ENCODE peak calls at places on chromosomes 1 and 21, in six cellular contexts. One of them, this sample, is unnamed.

GRCh38 chr1:36384542-36385409 is 948 bp downstream of the STK40 start:
- DNase-seq in epithelial cell of esophagus: peak
- DNase-seq in WTC11: peak
- DNase-seq in AG09319: no peak
- DNase-seq in left ventricle myocardium inferior: peak
- DNase-seq in heart left ventricle: peak
- DNase-seq in this sample: peak

GRCh38 chr21:42684109-42684916 is 30.9 kb downstream of the PDE9A start:
- DNase-seq in epithelial cell of esophagus: peak
- DNase-seq in WTC11: no peak
- DNase-seq in AG09319: no peak
- DNase-seq in left ventricle myocardium inferior: no peak
- DNase-seq in heart left ventricle: no peak
- DNase-seq in this sample: no peak

GRCh38 chr1:30757196-30757949 is at the start of gene LAPTM5:
- DNase-seq in epithelial cell of esophagus: no peak
- DNase-seq in WTC11: no peak
- DNase-seq in AG09319: no peak
- DNase-seq in left ventricle myocardium inferior: peak
- DNase-seq in heart left ventricle: peak
- DNase-seq in this sample: peak

GRCh38 chr1:234326493-234327366 is 46.5 kb upstream of the COA6 start:
- DNase-seq in epithelial cell of esophagus: peak
- DNase-seq in WTC11: peak
- DNase-seq in AG09319: peak
- DNase-seq in left ventricle myocardium inferior: peak
- DNase-seq in heart left ventricle: peak
- DNase-seq in this sample: peak

GRCh38 chr1:221884821-221885220 is 142.9 kb upstream of the DUSP10 start:
- DNase-seq in epithelial cell of esophagus: no peak
- DNase-seq in WTC11: no peak
- DNase-seq in AG09319: peak
- DNase-seq in left ventricle myocardium inferior: no peak
- DNase-seq in heart left ventricle: no peak
- DNase-seq in this sample: no peak

GRCh38 chr1:244919320-244920282 is 55.3 kb upstream of the HNRNPU start:
- DNase-seq in epithelial cell of esophagus: no peak
- DNase-seq in WTC11: no peak
- DNase-seq in AG09319: no peak
- DNase-seq in left ventricle myocardium inferior: no peak
- DNase-seq in heart left ventricle: no peak
- DNase-seq in this sample: no peak

GRCh38 chr1:12528021-12528852 is 89.8 kb downstream of the DHRS3 start:
- DNase-seq in epithelial cell of esophagus: peak
- DNase-seq in WTC11: no peak
- DNase-seq in AG09319: peak
- DNase-seq in left ventricle myocardium inferior: peak
- DNase-seq in heart left ventricle: no peak
- DNase-seq in this sample: peak

GRCh38 chr1:228180271-228180987 is 14.8 kb downstream of the IBA57 start:
- DNase-seq in epithelial cell of esophagus: no peak
- DNase-seq in WTC11: no peak
- DNase-seq in AG09319: no peak
- DNase-seq in left ventricle myocardium inferior: no peak
- DNase-seq in heart left ventricle: no peak
- DNase-seq in this sample: no peak

GRCh38 chr21:30349572-30349971 is 1.2 kb upstream of the KRTAP23-1 start:
- DNase-seq in epithelial cell of esophagus: peak
- DNase-seq in WTC11: no peak
- DNase-seq in AG09319: no peak
- DNase-seq in left ventricle myocardium inferior: no peak
- DNase-seq in heart left ventricle: no peak
- DNase-seq in this sample: no peak

GRCh38 chr1:92838519-92838918 is 6.7 kb downstream of the RPL5 start:
- DNase-seq in epithelial cell of esophagus: no peak
- DNase-seq in WTC11: no peak
- DNase-seq in AG09319: no peak
- DNase-seq in left ventricle myocardium inferior: no peak
- DNase-seq in heart left ventricle: no peak
- DNase-seq in this sample: no peak

GRCh38 chr1:109644670-109645069 is 11.2 kb upstream of the GSTM4 start:
- DNase-seq in epithelial cell of esophagus: no peak
- DNase-seq in WTC11: no peak
- DNase-seq in AG09319: no peak
- DNase-seq in left ventricle myocardium inferior: no peak
- DNase-seq in heart left ventricle: no peak
- DNase-seq in this sample: no peak

GRCh38 chr1:109641341-109641740 is 14.6 kb upstream of the GSTM4 start:
- DNase-seq in epithelial cell of esophagus: no peak
- DNase-seq in WTC11: no peak
- DNase-seq in AG09319: no peak
- DNase-seq in left ventricle myocardium inferior: no peak
- DNase-seq in heart left ventricle: no peak
- DNase-seq in this sample: no peak

GRCh38 chr1:109640285-109640865 is 15.5 kb upstream of the GSTM4 start:
- DNase-seq in epithelial cell of esophagus: peak
- DNase-seq in WTC11: peak
- DNase-seq in AG09319: no peak
- DNase-seq in left ventricle myocardium inferior: peak
- DNase-seq in heart left ventricle: peak
- DNase-seq in this sample: peak

GRCh38 chr1:109642610-109643009 is 13.3 kb upstream of the GSTM4 start:
- DNase-seq in epithelial cell of esophagus: no peak
- DNase-seq in WTC11: no peak
- DNase-seq in AG09319: no peak
- DNase-seq in left ventricle myocardium inferior: no peak
- DNase-seq in heart left ventricle: no peak
- DNase-seq in this sample: no peak

GRCh38 chr1:109643385-109644230 is 12.3 kb upstream of the GSTM4 start:
- DNase-seq in epithelial cell of esophagus: peak
- DNase-seq in WTC11: peak
- DNase-seq in AG09319: no peak
- DNase-seq in left ventricle myocardium inferior: peak
- DNase-seq in heart left ventricle: peak
- DNase-seq in this sample: peak
- TF ChIP-seq CTCF in epithelial cell of esophagus: peak
- TF ChIP-seq CTCF in WTC11: peak
- TF ChIP-seq CTCF in AG09319: peak
- TF ChIP-seq CTCF in left ventricle myocardium inferior: peak
- TF ChIP-seq CTCF in heart left ventricle: peak
- TF ChIP-seq CTCF in this sample: peak

GRCh38 chr1:154973344-154974085 is 966 bp upstream of the CKS1B start:
- DNase-seq in epithelial cell of esophagus: peak
- DNase-seq in WTC11: peak
- DNase-seq in AG09319: peak
- DNase-seq in left ventricle myocardium inferior: peak
- DNase-seq in heart left ventricle: peak
- DNase-seq in this sample: peak
- TF ChIP-seq CTCF in epithelial cell of esophagus: peak
- TF ChIP-seq CTCF in WTC11: no peak
- TF ChIP-seq CTCF in AG09319: peak
- TF ChIP-seq CTCF in left ventricle myocardium inferior: no peak
- TF ChIP-seq CTCF in heart left ventricle: no peak
- TF ChIP-seq CTCF in this sample: no peak

DNA sequence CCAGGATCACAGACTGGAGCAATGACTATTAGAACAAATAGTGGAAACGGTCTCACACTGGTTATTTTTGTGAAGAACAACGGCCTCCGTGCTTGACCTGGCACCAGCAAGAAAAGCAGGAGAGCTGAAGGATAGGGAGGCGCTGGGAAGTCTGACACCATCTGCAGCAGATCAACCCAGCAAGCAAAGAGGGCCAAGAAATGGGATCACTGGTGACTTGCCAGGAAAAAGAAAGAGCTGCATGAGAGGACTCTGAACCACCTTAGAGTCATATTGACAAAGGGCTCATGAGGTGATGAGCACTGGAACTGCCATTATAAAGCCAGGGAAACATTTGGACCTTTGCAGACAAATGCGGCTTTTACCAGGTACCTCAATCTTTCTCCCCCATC is 25.0 kb downstream of the MTOR start:
- DNase-seq in epithelial cell of esophagus: no peak
- DNase-seq in WTC11: no peak
- DNase-seq in AG09319: no peak
- DNase-seq in left ventricle myocardium inferior: no peak
- DNase-seq in heart left ventricle: no peak
- DNase-seq in this sample: no peak
- TF ChIP-seq CTCF in epithelial cell of esophagus: no peak
- TF ChIP-seq CTCF in WTC11: no peak
- TF ChIP-seq CTCF in AG09319: no peak
- TF ChIP-seq CTCF in left ventricle myocardium inferior: no peak
- TF ChIP-seq CTCF in heart left ventricle: no peak
- TF ChIP-seq CTCF in this sample: no peak

GRCh38 chr1:29515188-29515955 is 279.1 kb downstream of the PTPRU start:
- DNase-seq in epithelial cell of esophagus: no peak
- DNase-seq in WTC11: no peak
- DNase-seq in AG09319: no peak
- DNase-seq in left ventricle myocardium inferior: no peak
- DNase-seq in heart left ventricle: no peak
- DNase-seq in this sample: peak

GRCh38 chr1:29516063-29516820 is 279.9 kb downstream of the PTPRU start:
- DNase-seq in epithelial cell of esophagus: no peak
- DNase-seq in WTC11: peak
- DNase-seq in AG09319: no peak
- DNase-seq in left ventricle myocardium inferior: no peak
- DNase-seq in heart left ventricle: no peak
- DNase-seq in this sample: peak

GRCh38 chr1:29514361-29515187 is 278.3 kb downstream of the PTPRU start:
- DNase-seq in epithelial cell of esophagus: no peak
- DNase-seq in WTC11: no peak
- DNase-seq in AG09319: no peak
- DNase-seq in left ventricle myocardium inferior: no peak
- DNase-seq in heart left ventricle: no peak
- DNase-seq in this sample: peak

GRCh38 chr1:29511436-29511835 is 275.1 kb downstream of the PTPRU start:
- DNase-seq in epithelial cell of esophagus: no peak
- DNase-seq in WTC11: no peak
- DNase-seq in AG09319: no peak
- DNase-seq in left ventricle myocardium inferior: no peak
- DNase-seq in heart left ventricle: no peak
- DNase-seq in this sample: no peak

GRCh38 chr1:29513357-29513756 is 277.0 kb downstream of the PTPRU start:
- DNase-seq in epithelial cell of esophagus: peak
- DNase-seq in WTC11: peak
- DNase-seq in AG09319: no peak
- DNase-seq in left ventricle myocardium inferior: peak
- DNase-seq in heart left ventricle: no peak
- DNase-seq in this sample: peak
- TF ChIP-seq CTCF in epithelial cell of esophagus: peak
- TF ChIP-seq CTCF in WTC11: no peak
- TF ChIP-seq CTCF in AG09319: peak
- TF ChIP-seq CTCF in left ventricle myocardium inferior: peak
- TF ChIP-seq CTCF in heart left ventricle: peak
- TF ChIP-seq CTCF in this sample: peak

DNA sequence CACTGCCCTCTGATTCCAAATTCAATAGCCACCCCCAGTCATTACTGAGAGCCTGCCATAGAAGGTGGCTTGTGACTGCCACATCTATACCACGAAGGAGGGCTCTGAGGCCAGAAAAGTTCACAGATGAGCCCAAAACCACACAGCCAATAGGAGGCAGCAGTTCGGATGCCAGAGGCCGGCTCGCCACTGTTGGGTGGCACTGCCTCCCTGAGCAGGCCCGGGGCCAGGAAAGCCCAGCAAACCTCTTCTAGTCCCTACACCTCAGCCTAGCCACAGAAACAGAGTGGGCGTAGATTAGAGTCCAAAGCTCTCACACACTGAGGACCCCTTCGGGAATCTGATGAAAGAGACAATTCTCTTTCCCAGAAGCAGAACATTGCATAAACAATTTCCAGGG is 5.9 kb upstream of the CAMK2N1 start:
- DNase-seq in epithelial cell of esophagus: no peak
- DNase-seq in WTC11: no peak
- DNase-seq in AG09319: no peak
- DNase-seq in left ventricle myocardium inferior: no peak
- DNase-seq in heart left ventricle: no peak
- DNase-seq in this sample: no peak
- TF ChIP-seq CTCF in epithelial cell of esophagus: no peak
- TF ChIP-seq CTCF in WTC11: no peak
- TF ChIP-seq CTCF in AG09319: no peak
- TF ChIP-seq CTCF in left ventricle myocardium inferior: no peak
- TF ChIP-seq CTCF in heart left ventricle: no peak
- TF ChIP-seq CTCF in this sample: no peak

GRCh38 chr21:25560151-25560783 is 47.0 kb downstream of the MRPL39 start:
- DNase-seq in epithelial cell of esophagus: no peak
- DNase-seq in WTC11: no peak
- DNase-seq in AG09319: no peak
- DNase-seq in left ventricle myocardium inferior: no peak
- DNase-seq in heart left ventricle: no peak
- DNase-seq in this sample: no peak

GRCh38 chr21:25563399-25564116 is 43.7 kb downstream of the MRPL39 start:
- DNase-seq in epithelial cell of esophagus: no peak
- DNase-seq in WTC11: no peak
- DNase-seq in AG09319: no peak
- DNase-seq in left ventricle myocardium inferior: no peak
- DNase-seq in heart left ventricle: no peak
- DNase-seq in this sample: no peak

GRCh38 chr21:25562660-25563059 is 44.6 kb downstream of the MRPL39 start:
- DNase-seq in epithelial cell of esophagus: no peak
- DNase-seq in WTC11: no peak
- DNase-seq in AG09319: no peak
- DNase-seq in left ventricle myocardium inferior: no peak
- DNase-seq in heart left ventricle: no peak
- DNase-seq in this sample: no peak

GRCh38 chr21:25564349-25564948 is 42.8 kb downstream of the MRPL39 start:
- DNase-seq in epithelial cell of esophagus: no peak
- DNase-seq in WTC11: no peak
- DNase-seq in AG09319: no peak
- DNase-seq in left ventricle myocardium inferior: no peak
- DNase-seq in heart left ventricle: no peak
- DNase-seq in this sample: no peak

DNA sequence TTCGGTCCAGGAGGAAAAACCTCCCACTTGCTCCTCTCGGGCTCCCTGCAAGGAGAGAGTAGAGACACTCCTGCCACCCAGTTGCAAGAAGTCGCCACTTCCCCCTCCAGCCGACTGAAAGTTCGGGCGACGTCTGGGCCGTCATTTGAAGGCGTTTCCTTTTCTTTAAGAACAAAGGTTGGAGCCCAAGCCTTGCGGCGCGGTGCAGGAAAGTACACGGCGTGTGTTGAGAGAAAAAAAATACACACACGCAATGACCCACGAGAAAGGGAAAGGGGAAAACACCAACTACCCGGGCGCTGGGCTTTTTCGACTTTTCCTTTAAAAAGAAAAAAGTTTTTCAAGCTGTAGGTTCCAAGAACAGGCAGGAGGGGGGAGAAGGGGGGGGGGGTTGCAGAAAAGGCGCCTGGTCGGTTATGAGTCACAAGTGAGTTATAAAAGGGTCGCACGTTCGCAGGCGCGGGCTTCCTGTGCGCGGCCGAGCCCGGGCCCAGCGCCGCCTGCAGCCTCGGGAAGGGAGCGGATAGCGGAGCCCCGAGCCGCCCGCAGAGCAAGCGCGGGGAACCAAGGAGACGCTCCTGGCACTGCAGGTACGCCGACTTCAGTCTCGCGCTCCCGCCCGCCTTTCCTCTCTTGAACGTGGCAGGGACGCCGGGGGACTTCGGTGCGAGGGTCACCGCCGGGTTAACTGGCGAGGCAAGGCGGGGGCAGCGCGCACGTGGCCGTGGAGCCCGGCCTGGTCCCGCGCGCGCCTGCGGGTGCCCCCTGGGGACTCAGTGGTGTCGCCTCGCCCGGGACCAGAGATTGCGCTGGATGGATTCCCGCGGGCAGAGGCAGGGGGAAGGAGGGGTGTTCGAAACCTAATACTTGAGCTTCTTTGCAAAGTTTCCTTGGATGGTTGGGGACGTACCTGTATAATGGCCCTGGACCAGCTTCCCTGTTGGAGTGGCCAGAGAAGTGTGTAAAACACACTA is 45.3 kb downstream of the MRPL39 start:
- DNase-seq in epithelial cell of esophagus: peak
- DNase-seq in WTC11: peak
- DNase-seq in AG09319: peak
- DNase-seq in left ventricle myocardium inferior: peak
- DNase-seq in heart left ventricle: peak
- DNase-seq in this sample: peak
- TF ChIP-seq CTCF in epithelial cell of esophagus: peak
- TF ChIP-seq CTCF in WTC11: no peak
- TF ChIP-seq CTCF in AG09319: peak
- TF ChIP-seq CTCF in left ventricle myocardium inferior: peak
- TF ChIP-seq CTCF in heart left ventricle: peak
- TF ChIP-seq CTCF in this sample: no peak

This sample was measured in stomach.